ENCODE peak calls at places on chromosomes 5 and 9, in six cellular contexts. One of them, this sample, is unnamed.

GRCh38 chr5:1943481-1943880 is 60.8 kb upstream of the IRX4 start:
- DNase-seq in effector memory CD4-positive, alpha-beta T cell: no peak
- DNase-seq in astrocyte: no peak
- DNase-seq in adrenal gland: no peak
- DNase-seq in NCI-H1105: no peak
- DNase-seq in hepatic stellate cell: no peak
- DNase-seq in this sample: no peak

GRCh38 chr9:38309324-38310195 is 82.9 kb upstream of the ALDH1B1 start:
- DNase-seq in hepatic stellate cell: no peak
- DNase-seq in astrocyte: peak
- DNase-seq in NCI-H1105: no peak
- DNase-seq in effector memory CD4-positive, alpha-beta T cell: no peak
- DNase-seq in adrenal gland: no peak
- DNase-seq in this sample: no peak

GRCh38 chr9:69834056-69834455 is 13.4 kb downstream of the CFAP95 start:
- DNase-seq in effector memory CD4-positive, alpha-beta T cell: no peak
- DNase-seq in astrocyte: no peak
- DNase-seq in adrenal gland: no peak
- DNase-seq in hepatic stellate cell: no peak
- DNase-seq in NCI-H1105: no peak
- DNase-seq in this sample: no peak

GRCh38 chr5:72584466-72584865 is 77.3 kb upstream of the ZNF366 start:
- DNase-seq in effector memory CD4-positive, alpha-beta T cell: no peak
- DNase-seq in hepatic stellate cell: no peak
- DNase-seq in NCI-H1105: no peak
- DNase-seq in adrenal gland: no peak
- DNase-seq in astrocyte: peak
- DNase-seq in this sample: no peak

GRCh38 chr5:126186210-126186609 is 237.0 kb upstream of the GRAMD2B start:
- DNase-seq in astrocyte: no peak
- DNase-seq in adrenal gland: no peak
- DNase-seq in effector memory CD4-positive, alpha-beta T cell: no peak
- DNase-seq in hepatic stellate cell: no peak
- DNase-seq in NCI-H1105: no peak
- DNase-seq in this sample: no peak

GRCh38 chr5:110094559-110094958 is 404.8 kb downstream of the MAN2A1 start:
- DNase-seq in adrenal gland: no peak
- DNase-seq in NCI-H1105: no peak
- DNase-seq in effector memory CD4-positive, alpha-beta T cell: no peak
- DNase-seq in hepatic stellate cell: no peak
- DNase-seq in astrocyte: no peak
- DNase-seq in this sample: no peak

GRCh38 chr5:134524826-134525686 is at the start of gene JADE2:
- DNase-seq in NCI-H1105: peak
- DNase-seq in astrocyte: peak
- DNase-seq in hepatic stellate cell: peak
- DNase-seq in effector memory CD4-positive, alpha-beta T cell: peak
- DNase-seq in adrenal gland: peak
- DNase-seq in this sample: peak

GRCh38 chr9:100211471-100211870 is 112.4 kb downstream of the INVS start:
- DNase-seq in effector memory CD4-positive, alpha-beta T cell: no peak
- DNase-seq in adrenal gland: no peak
- DNase-seq in NCI-H1105: no peak
- DNase-seq in astrocyte: no peak
- DNase-seq in hepatic stellate cell: no peak
- DNase-seq in this sample: no peak

GRCh38 chr5:73797142-73797530 is 171.1 kb downstream of the ARHGEF28 start:
- DNase-seq in adrenal gland: no peak
- DNase-seq in effector memory CD4-positive, alpha-beta T cell: no peak
- DNase-seq in hepatic stellate cell: no peak
- DNase-seq in astrocyte: no peak
- DNase-seq in NCI-H1105: no peak
- DNase-seq in this sample: no peak

This sample was measured in effector CD8-positive, alpha-beta T cell.